ENCODE peak calls at places on chromosomes 2 and 18, in seven cellular contexts. P, J, U, F, R, C and D are unnamed samples.

GRCh38 chr2:101368371-101368770 is 18.9 kb downstream of the CREG2 start:
- DNase-seq in U (no peak), R (no peak), C (no peak), J (no peak), P (no peak), F (no peak), D (no peak)

GRCh38 chr18:43572165-43572564 is 294.9 kb upstream of the SYT4 start:
- DNase-seq in R (no peak), P (no peak), C (no peak), J (no peak), U (no peak), F (no peak), D (no peak)

GRCh38 chr2:39175391-39175790 is 54.5 kb upstream of the SOS1 start:
- DNase-seq in J (no peak), C (no peak), F (no peak), U (no peak), P (no peak), R (no peak), D (no peak)

GRCh38 chr18:79936641-79937040 is 14.8 kb downstream of the SLC66A2 start:
- DNase-seq in F (no peak), P (no peak), C (no peak), U (no peak), R (no peak), J (peak), D (no peak)

GRCh38 chr2:242040681-242041080 is 171.2 kb downstream of the RTP5 start:
- DNase-seq in P (no peak), C (no peak), J (no peak), F (no peak), R (no peak), U (no peak), D (no peak)

GRCh38 chr2:188046437-188046836 is 245.2 kb upstream of the GULP1 start:
- DNase-seq in U (no peak), C (no peak), F (no peak), P (no peak), R (no peak), J (no peak), D (no peak)

GRCh38 chr2:32118055-32118454 is 47.6 kb upstream of the SLC30A6 start:
- DNase-seq in F (no peak), P (no peak), J (no peak), U (no peak), R (no peak), C (no peak), D (no peak)

GRCh38 chr2:211181626-211182025 is 625.2 kb downstream of the CPS1 start:
- DNase-seq in R (no peak), P (no peak), J (peak), F (no peak), C (no peak), U (no peak), D (peak)

GRCh38 chr2:9174771-9175441 is 31.7 kb upstream of the ASAP2 start:
- DNase-seq in U (no peak), R (no peak), J (no peak), C (no peak), P (no peak), F (no peak), D (no peak)

GRCh38 chr2:126315840-126316239 is 340.1 kb upstream of the GYPC start:
- DNase-seq in J (no peak), R (no peak), F (no peak), P (no peak), U (no peak), C (no peak), D (no peak)

GRCh38 chr2:236828820-236829219 is 256.9 kb upstream of the COPS8 start:
- DNase-seq in P (no peak), C (no peak), R (no peak), U (no peak), J (peak), F (no peak), D (no peak)

GRCh38 chr2:68043719-68044498 is 18.9 kb downstream of the C1D start:
- DNase-seq in P (no peak), R (no peak), U (no peak), J (no peak), F (no peak), C (no peak), D (no peak)

GRCh38 chr2:218861645-218862318 is 2.2 kb downstream of the WNT6 start:
- DNase-seq in P (no peak), J (no peak), R (no peak), C (no peak), F (no peak), U (no peak), D (no peak)

GRCh38 chr18:3453540-3454364 is 3.8 kb downstream of the TGIF1 start:
- DNase-seq in U (no peak), R (no peak), J (peak), C (peak), P (no peak), F (no peak), D (peak)

GRCh38 chr2:4827836-4828235 is 864.3 kb upstream of the SOX11 start:
- DNase-seq in P (no peak), C (no peak), U (no peak), J (no peak), R (no peak), F (no peak), D (no peak)

GRCh38 chr2:71682341-71682740 is 229.0 kb downstream of the DYSF start:
- DNase-seq in C (no peak), U (no peak), P (no peak), R (no peak), J (no peak), F (no peak), D (no peak)

GRCh38 chr18:6672909-6673308 is 56.6 kb upstream of the ARHGAP28 start:
- DNase-seq in R (peak), U (no peak), C (no peak), F (no peak), J (no peak), P (no peak), D (no peak)

GRCh38 chr2:239009001-239009961 is 161.4 kb downstream of the TWIST2 start:
- DNase-seq in J (no peak), C (no peak), R (no peak), U (no peak), P (no peak), F (no peak), D (no peak)

GRCh38 chr2:174581543-174581942 is 16.1 kb downstream of the WIPF1 start:
- DNase-seq in P (no peak), C (no peak), U (no peak), R (no peak), J (no peak), F (no peak), D (no peak)

GRCh38 chr2:128306081-128306930 is 12.4 kb downstream of the HS6ST1 start:
- DNase-seq in U (no peak), F (no peak), C (no peak), J (peak), P (no peak), R (no peak), D (peak)

GRCh38 chr2:240985881-240986786 is 12.3 kb upstream of the SNED1 start:
- DNase-seq in J (no peak), C (no peak), U (peak), P (no peak), F (no peak), R (no peak), D (no peak)

GRCh38 chr2:240986787-240987411 is 11.5 kb upstream of the SNED1 start:
- DNase-seq in F (no peak), C (no peak), P (no peak), J (no peak), U (peak), R (peak), D (no peak)

GRCh38 chr2:240988571-240989271 is 9.7 kb upstream of the SNED1 start:
- DNase-seq in C (no peak), F (no peak), J (no peak), U (peak), R (no peak), P (no peak), D (no peak)

GRCh38 chr2:240988146-240988545 is 10.3 kb upstream of the SNED1 start:
- DNase-seq in J (no peak), C (no peak), R (no peak), F (no peak), P (no peak), U (no peak), D (no peak)

GRCh38 chr2:240987588-240987987 is 10.8 kb upstream of the SNED1 start:
- DNase-seq in C (no peak), P (no peak), U (peak), J (no peak), F (no peak), R (no peak), D (no peak)
- TF ChIP-seq JUND in C (no peak), P (no peak), U (no peak), J (no peak), F (no peak), R (no peak), D (no peak)

GRCh38 chr18:54247488-54248175 is 21.7 kb upstream of the POLI start:
- DNase-seq in F (no peak), U (no peak), P (no peak), J (no peak), R (no peak), C (no peak), D (no peak)

GRCh38 chr18:54255141-54255540 is 14.2 kb upstream of the POLI start:
- DNase-seq in C (no peak), U (no peak), R (no peak), J (no peak), P (no peak), F (no peak), D (no peak)

GRCh38 chr18:54251606-54252400 is 17.5 kb upstream of the POLI start:
- DNase-seq in R (no peak), P (no peak), J (no peak), F (no peak), C (no peak), U (no peak), D (no peak)

GRCh38 chr18:54254265-54254758 is 15.0 kb upstream of the POLI start:
- DNase-seq in F (no peak), P (peak), J (peak), C (no peak), R (no peak), U (no peak), D (peak)

GRCh38 chr18:54250846-54251251 is 18.5 kb upstream of the POLI start:
- DNase-seq in J (no peak), U (no peak), C (no peak), R (no peak), P (no peak), F (peak), D (no peak)
- TF ChIP-seq JUND in J (no peak), U (no peak), C (no peak), R (no peak), P (no peak), F (no peak), D (no peak)

GRCh38 chr18:48184118-48184517 is 225.1 kb downstream of the ZBTB7C start:
- DNase-seq in C (no peak), F (no peak), U (no peak), J (no peak), P (no peak), R (no peak), D (no peak)

GRCh38 chr18:48188609-48189008 is 220.6 kb downstream of the ZBTB7C start:
- DNase-seq in C (no peak), U (peak), J (no peak), F (no peak), R (no peak), P (no peak), D (no peak)

GRCh38 chr18:48183613-48184012 is 225.6 kb downstream of the ZBTB7C start:
- DNase-seq in F (no peak), P (no peak), R (no peak), C (no peak), U (no peak), J (no peak), D (no peak)

GRCh38 chr18:48186861-48187260 is 222.3 kb downstream of the ZBTB7C start:
- DNase-seq in R (peak), U (peak), C (no peak), F (no peak), P (no peak), J (no peak), D (no peak)

DNA sequence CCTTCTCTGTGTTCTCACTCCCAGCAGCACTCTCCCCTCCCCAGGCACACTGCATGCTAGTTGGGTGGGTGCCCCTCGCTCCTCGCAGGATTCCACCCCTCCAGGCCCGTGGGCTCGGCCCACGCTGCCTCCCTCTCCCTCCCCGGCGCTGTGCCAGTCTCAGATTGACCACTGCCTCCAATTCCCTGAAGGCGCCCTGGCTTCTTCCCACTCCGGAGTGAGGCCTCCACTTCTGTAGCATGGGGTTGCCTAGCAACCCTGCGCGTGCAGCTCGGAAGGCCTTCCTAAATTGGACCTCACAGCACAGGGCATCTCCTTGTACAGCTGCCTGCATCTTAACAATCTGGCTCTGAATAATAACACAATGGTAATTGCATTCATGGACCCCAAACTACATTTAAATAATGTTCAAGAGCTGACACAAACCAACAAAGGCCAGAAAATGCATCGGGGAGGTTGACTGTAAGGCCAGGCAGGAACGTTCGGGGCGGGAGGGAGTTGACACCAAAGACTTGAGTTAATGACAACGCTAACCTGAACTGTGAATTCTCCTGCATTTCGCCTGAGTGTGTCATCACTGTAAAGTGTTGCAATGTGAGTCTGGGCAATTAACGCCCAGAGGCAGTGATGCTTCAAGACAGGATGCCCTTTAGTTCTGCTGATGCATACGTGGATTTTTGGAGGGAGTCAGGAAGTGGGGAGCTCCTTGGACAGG is 222.9 kb downstream of the ZBTB7C start:
- DNase-seq in C (no peak), R (peak), P (no peak), U (no peak), J (no peak), F (no peak), D (no peak)
- TF ChIP-seq JUND in C (no peak), R (no peak), P (no peak), U (no peak), J (no peak), F (no peak), D (no peak)

DNA sequence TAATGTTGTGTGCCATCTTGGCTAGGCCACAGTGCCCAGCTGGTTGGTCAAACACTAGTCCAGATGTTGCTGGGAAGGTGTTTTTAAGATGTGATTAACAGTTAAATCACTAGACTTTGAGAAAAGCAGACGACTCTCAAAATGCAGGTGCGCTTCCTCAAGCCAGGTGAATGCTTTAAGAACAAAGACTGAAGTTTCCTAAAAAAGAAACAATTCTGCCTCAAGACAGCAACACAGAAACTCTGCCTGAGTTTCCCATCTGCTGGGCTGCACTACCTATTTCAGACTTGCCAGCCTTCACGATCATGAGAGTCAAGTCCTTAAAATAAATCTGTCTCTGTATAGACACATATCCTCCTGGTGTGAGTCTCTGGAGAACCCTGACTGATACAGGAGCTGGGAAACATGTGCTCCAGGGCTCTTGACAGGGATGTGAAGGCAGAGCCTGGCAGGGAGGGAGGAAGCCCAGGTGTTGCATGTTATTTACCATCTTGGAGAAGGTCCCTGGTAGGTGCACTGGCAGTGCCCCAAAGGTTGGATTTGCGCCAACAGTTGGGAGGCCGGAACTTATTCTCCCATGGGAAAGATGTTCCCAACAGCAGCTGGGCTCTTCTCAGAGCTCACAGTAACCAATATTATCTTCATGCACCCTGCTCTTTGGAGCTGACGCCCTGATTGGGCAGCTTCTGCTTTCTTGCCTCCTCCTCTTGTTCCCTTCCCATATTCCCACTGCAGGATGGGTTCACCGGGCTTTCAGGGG is 43.9 kb downstream of the ST6GAL2 start:
- DNase-seq in C (no peak), P (no peak), R (no peak), F (no peak), U (no peak), J (no peak), D (no peak)
- TF ChIP-seq JUND in C (no peak), P (no peak), R (no peak), F (no peak), U (no peak), J (no peak), D (no peak)